ENCODE peak calls at places on chromosomes 2 and 18, in five cellular contexts. Y is NCI-H2029, V is Caco-2, U is memory B cell, A is G401. N is an unnamed sample.

GRCh38 chr18:50117876-50118275 is 77.1 kb downstream of the MYO5B start:
- DNase-seq in Y (no peak), V (no peak), U (no peak), A (no peak), N (no peak)

GRCh38 chr2:187397870-187398269 is 50.2 kb downstream of the CALCRL start:
- DNase-seq in Y (no peak), V (no peak), U (no peak), A (no peak), N (no peak)

GRCh38 chr18:42365550-42365949 is 410.5 kb downstream of the PIK3C3 start:
- DNase-seq in Y (no peak), V (no peak), U (no peak), A (peak; percentile 43), N (no peak)

GRCh38 chr2:221571391-221572179 is 519 bp downstream of the EPHA4 start:
- DNase-seq in Y (no peak), V (peak; percentile 74), U (peak; percentile 47), A (peak; percentile 52), N (no peak)

GRCh38 chr2:74227646-74228045 is 29.2 kb downstream of the MTHFD2 start:
- DNase-seq in Y (no peak), V (no peak), U (no peak), A (peak; percentile 5), N (no peak)

GRCh38 chr2:10608273-10608672 is 81.5 kb downstream of the NOL10 start:
- DNase-seq in Y (no peak), V (no peak), U (no peak), A (no peak), N (no peak)

GRCh38 chr2:219010162-219010756 is 17.0 kb upstream of the CRYBA2 start:
- DNase-seq in Y (peak; percentile 42), V (peak; percentile 66), U (no peak), A (peak; percentile 19), N (no peak)

GRCh38 chr2:232586943-232587342 is 36.5 kb downstream of the EIF4E2 start:
- DNase-seq in Y (no peak), V (no peak), U (no peak), A (no peak), N (no peak)

GRCh38 chr18:11037841-11038240 is 111.5 kb downstream of the PIEZO2 start:
- DNase-seq in Y (no peak), V (no peak), U (no peak), A (no peak), N (no peak)

GRCh38 chr2:96907405-96908041 is 37.6 kb upstream of the SEMA4C start:
- DNase-seq in Y (no peak), V (no peak), U (no peak), A (peak; percentile 89), N (peak; percentile 83)

GRCh38 chr2:58640042-58640441 is 398.9 kb upstream of the FANCL start:
- DNase-seq in Y (no peak), V (no peak), U (no peak), A (no peak), N (no peak)

GRCh38 chr18:46596119-46596518 is 60.9 kb downstream of the LOXHD1 start:
- DNase-seq in Y (peak; percentile 5), V (no peak), U (no peak), A (no peak), N (no peak)

GRCh38 chr2:149004836-149005235 is 33.7 kb upstream of the LYPD6B start:
- DNase-seq in Y (no peak), V (no peak), U (no peak), A (no peak), N (no peak)

GRCh38 chr2:38492042-38492615 is 110.6 kb downstream of the HNRNPLL start:
- DNase-seq in Y (no peak), V (no peak), U (no peak), A (no peak), N (no peak)

GRCh38 chr2:41409328-41409727 is 638.5 kb upstream of the PKDCC start:
- DNase-seq in Y (no peak), V (no peak), U (no peak), A (no peak), N (no peak)

GRCh38 chr2:207311316-207312005 is 145.7 kb upstream of the KLF7 start:
- DNase-seq in Y (peak; percentile 50), V (peak; percentile 11), U (no peak), A (peak; percentile 33), N (no peak)

GRCh38 chr2:2826209-2826551 is 495.1 kb upstream of the MYT1L start:
- DNase-seq in Y (no peak), V (no peak), U (no peak), A (no peak), N (no peak)

GRCh38 chr18:43965691-43966090 is 688.4 kb upstream of the SYT4 start:
- DNase-seq in Y (no peak), V (no peak), U (no peak), A (no peak), N (no peak)

GRCh38 chr2:12131975-12132374 is 385.5 kb downstream of the LPIN1 start:
- DNase-seq in Y (no peak), V (no peak), U (no peak), A (no peak), N (no peak)

GRCh38 chr18:35581555-35582309 is at the start of gene GALNT1:
- DNase-seq in Y (no peak), V (no peak), U (peak; percentile 39), A (peak; percentile 10), N (no peak)

GRCh38 chr2:181459646-181460045 is 2.5 kb downstream of the ITGA4 start:
- DNase-seq in Y (no peak), V (no peak), U (no peak), A (no peak), N (no peak)

GRCh38 chr2:151410485-151410833 is 757 bp downstream of the RIF1 start:
- DNase-seq in Y (no peak), V (peak; percentile 64), U (peak; percentile 43), A (peak; percentile 38), N (no peak)

N was measured in suprapubic skin.